ENCODE peak calls at places on chromosome 4, in nine cellular contexts. M is heart left ventricle, R is cardiac fibroblast, P is suprapubic skin, T is mammary epithelial cell, O is hepatocyte, W is AG04450, L is fibroblast of lung, I is GM12864. N is an unnamed sample.

GRCh38 chr4:2284934-2285664 is 23.2 kb upstream of the MXD4 start:
- DNase-seq in T (peak), L (peak), O (no peak), W (peak), I (no peak), P (no peak), R (peak), M (peak), N (peak)

GRCh38 chr4:181004056-181004455 is 1239.1 kb upstream of the TENM3 start:
- DNase-seq in L (no peak), T (no peak), R (no peak), O (no peak), I (no peak), P (no peak), W (no peak), M (no peak), N (no peak)

GRCh38 chr4:40177591-40177990 is 19.2 kb upstream of the RHOH start:
- DNase-seq in O (no peak), T (no peak), W (no peak), M (no peak), L (no peak), I (no peak), P (no peak), R (no peak), N (no peak)

GRCh38 chr4:47510506-47511143 is 25.6 kb downstream of the ATP10D start:
- DNase-seq in W (no peak), L (peak), I (peak), M (no peak), R (peak), T (no peak), O (no peak), P (no peak), N (peak)

GRCh38 chr4:10664408-10664807 is 20.2 kb downstream of the CLNK start:
- DNase-seq in I (no peak), O (peak), M (peak), P (no peak), R (peak), L (peak), W (peak), T (peak), N (peak)

GRCh38 chr4:183335369-183335940 is 13.2 kb upstream of the CLDN24 start:
- DNase-seq in W (peak), R (peak), M (no peak), P (peak), O (peak), T (peak), I (no peak), L (peak), N (peak)

GRCh38 chr4:20272411-20272872 is 20.7 kb downstream of the SLIT2 start:
- DNase-seq in W (no peak), T (no peak), M (no peak), I (no peak), O (no peak), R (peak), P (no peak), L (peak), N (no peak)

GRCh38 chr4:164239433-164239832 is 514.5 kb upstream of the SMIM31 start:
- DNase-seq in O (no peak), M (no peak), L (no peak), W (no peak), T (no peak), R (no peak), I (no peak), P (no peak), N (no peak)

GRCh38 chr4:102390438-102390837 is 45.2 kb upstream of the SLC39A8 start:
- DNase-seq in L (no peak), I (peak), P (no peak), M (no peak), T (peak), O (no peak), R (peak), W (no peak), N (no peak)

DNA sequence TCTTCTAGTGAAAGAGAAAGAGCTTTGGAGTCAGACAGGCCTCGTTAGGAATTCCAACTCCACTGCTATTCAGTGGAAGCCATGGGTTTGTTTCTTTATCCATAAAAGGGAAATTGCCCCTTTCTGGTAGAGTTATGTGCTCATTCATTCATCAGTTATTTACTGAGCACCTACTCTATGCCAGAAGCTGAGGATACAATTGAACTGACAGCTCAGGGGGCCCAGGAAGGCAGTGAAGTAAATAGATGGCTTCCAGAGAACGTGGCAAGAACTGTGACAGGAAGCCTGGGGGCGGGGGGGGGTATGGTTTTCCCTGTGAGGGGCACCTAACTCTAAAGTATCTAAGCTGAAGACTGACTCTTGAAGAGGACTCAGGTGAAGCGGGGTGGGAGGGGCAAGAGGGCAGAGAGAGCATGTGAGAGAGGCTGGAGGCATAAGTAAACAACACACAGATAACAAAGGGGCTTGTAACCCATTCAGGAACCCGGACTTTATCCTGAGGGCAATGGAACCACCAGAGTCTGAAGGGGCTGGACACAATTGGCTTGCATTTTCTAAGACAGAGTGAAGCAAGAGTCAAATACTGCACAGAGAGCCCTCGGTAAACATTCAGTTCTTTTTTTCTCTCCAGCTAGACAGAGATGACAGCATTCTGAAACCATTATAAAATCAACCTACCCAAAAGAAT is 20.2 kb downstream of the ANXA5 start:
- DNase-seq in I (no peak), M (no peak), O (peak), P (no peak), T (no peak), W (no peak), L (no peak), R (no peak), N (no peak)
- TF ChIP-seq CTCF in I (no peak), M (no peak), O (no peak), P (no peak), T (no peak), W (no peak), L (no peak), R (no peak), N (no peak)

GRCh38 chr4:96504386-96504785 is 664.5 kb downstream of the PDHA2 start:
- DNase-seq in W (no peak), L (no peak), I (no peak), R (no peak), P (no peak), O (no peak), M (no peak), T (no peak), N (no peak)
- H3K4me3 ChIP-seq in W (no peak), L (no peak), I (no peak), R (no peak), P (no peak), O (no peak), M (no peak), T (no peak), N (no peak)

GRCh38 chr4:83993774-83994173 is 457.9 kb downstream of the GPAT3 start:
- DNase-seq in O (no peak), W (no peak), R (no peak), T (no peak), L (no peak), P (no peak), I (no peak), M (no peak), N (no peak)
- TF ChIP-seq CTCF in O (peak), W (peak), R (peak), T (no peak), L (peak), P (no peak), I (peak), M (no peak), N (peak)

DNA sequence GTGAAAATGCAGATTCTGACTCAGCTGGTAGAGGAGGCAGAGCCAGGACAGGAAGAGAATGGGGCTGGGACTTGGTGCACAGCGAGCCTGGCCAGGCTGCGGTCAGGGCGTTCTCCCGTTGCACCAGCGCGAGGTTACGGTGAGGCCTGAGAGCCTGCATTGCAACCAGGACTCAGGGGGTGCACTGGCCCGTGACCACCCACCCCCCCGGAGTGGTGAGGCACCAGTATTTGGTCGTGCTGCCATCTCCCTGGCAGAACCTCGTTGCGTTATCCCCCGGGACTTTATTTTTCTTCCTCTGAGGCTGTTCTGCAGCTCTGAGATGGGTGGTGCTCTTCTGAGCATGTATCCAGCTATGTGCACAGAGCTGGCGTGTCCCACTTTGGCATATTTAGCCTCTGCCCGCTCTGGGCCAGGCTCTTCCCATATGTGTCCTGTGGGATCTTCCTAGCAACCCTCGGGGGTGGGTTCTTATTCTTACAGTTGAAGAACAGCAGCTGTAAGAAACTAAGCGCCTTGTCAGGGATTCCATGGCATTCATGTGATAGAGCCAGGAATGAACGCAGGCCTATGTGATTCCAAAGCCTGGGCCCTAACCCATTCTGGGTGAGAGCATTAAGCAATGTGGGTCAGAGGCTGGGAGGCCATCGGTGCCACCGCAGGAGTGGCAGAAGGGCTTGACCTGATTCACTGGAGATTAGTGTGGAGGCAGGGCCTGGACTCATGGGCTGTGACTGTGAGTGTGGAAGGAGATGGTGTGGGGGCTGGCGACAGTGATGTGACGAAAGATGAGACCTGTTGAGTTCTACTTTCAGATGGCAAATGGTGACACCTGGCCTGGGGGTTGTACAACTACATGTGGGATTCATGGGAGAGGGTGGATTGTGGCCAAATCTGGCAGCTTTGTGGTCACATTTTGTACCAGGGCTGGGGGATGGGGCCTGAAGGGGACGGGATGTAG is 3.1 kb downstream of the TADA2B start:
- DNase-seq in R (no peak), P (no peak), I (peak), L (no peak), M (peak), W (no peak), T (no peak), O (no peak), N (no peak)
- H3K4me3 ChIP-seq in R (no peak), P (peak), I (peak), L (peak), M (no peak), W (no peak), T (no peak), O (no peak), N (no peak)

DNA sequence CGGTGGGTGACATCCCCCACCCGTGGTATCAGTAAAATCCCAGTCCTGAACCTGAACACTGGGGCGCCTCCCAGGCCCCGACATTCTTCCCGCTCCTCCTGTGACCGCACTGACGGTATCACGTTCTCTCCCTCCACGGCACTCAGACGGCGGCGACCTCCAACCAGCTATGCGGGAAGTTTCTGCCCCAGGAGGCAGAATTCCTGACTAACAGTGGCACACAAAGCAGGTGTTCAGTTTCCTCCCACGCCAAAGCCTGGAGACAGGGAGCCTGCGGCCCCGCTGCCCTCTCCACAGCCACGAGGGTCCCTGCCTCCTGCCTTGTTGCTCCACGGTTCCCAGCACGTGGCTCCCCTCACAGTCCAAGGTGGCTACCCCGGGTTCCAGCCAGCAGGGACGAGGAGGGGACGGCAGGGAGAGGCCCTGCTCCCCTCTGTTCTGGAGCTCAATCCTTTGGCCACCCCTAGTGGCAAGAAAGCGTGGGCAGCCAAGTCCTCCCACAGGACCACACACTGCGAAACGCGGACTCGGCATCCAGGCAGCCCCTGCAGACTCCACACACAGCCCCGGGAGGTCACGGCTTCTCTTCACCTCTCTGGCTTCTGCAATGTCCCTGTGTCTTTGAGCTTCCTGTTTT is 15.2 kb downstream of the CTBP1 start:
- DNase-seq in P (no peak), T (no peak), I (no peak), M (no peak), L (peak), R (no peak), O (peak), W (no peak), N (peak)
- TF ChIP-seq CTCF in P (no peak), T (no peak), I (no peak), M (no peak), L (peak), R (peak), O (peak), W (peak), N (peak)